ENCODE peak calls at places on chromosomes 7 and 10, in six cellular contexts. H is activated naive CD8-positive, alpha-beta T cell treated with anti-CD3 and anti-CD28 coated beads, Interleukin-2, amount 10 ng/mL, durations not matched to agents 7 days and 5 days; V is NCI-H1105 treated with DMSO at 0.1 percent for 48 hours; Q is H9; R is C1 segment of cervical spinal cord; D is T follicular helper cell. L is an unnamed sample.

GRCh38 chr10:93079663-93080349 is 6.1 kb downstream of the CYP26A1 start:
- DNase-seq in R (no peak), V (no peak), H (no peak), Q (no peak), D (no peak), L (no peak)

GRCh38 chr7:95847061-95847460 is 74.7 kb downstream of the DYNC1I1 start:
- DNase-seq in H (no peak), R (no peak), Q (no peak), D (no peak), V (no peak), L (no peak)

GRCh38 chr10:24382979-24383663 is 174.2 kb downstream of the KIAA1217 start:
- DNase-seq in H (no peak), R (no peak), Q (peak), D (no peak), V (no peak), L (no peak)

GRCh38 chr10:12907651-12908050 is 93.9 kb downstream of the CCDC3 start:
- DNase-seq in V (no peak), R (no peak), Q (no peak), D (no peak), H (no peak), L (no peak)

GRCh38 chr7:101506531-101506930 is 122.6 kb downstream of the MYL10 start:
- DNase-seq in Q (no peak), V (no peak), H (no peak), D (no peak), R (no peak), L (no peak)

GRCh38 chr7:24894670-24895221 is 85.2 kb downstream of the OSBPL3 start:
- DNase-seq in Q (peak), D (no peak), H (no peak), R (no peak), V (no peak), L (no peak)

GRCh38 chr10:34804306-34804705 is 10.8 kb downstream of the PARD3 start:
- DNase-seq in D (no peak), Q (no peak), R (no peak), V (no peak), H (no peak), L (no peak)

GRCh38 chr10:43658227-43658626 is 9.5 kb upstream of the ZNF32 start:
- DNase-seq in R (no peak), D (no peak), V (no peak), Q (no peak), H (no peak), L (no peak)

GRCh38 chr10:89476676-89477075 is 58.7 kb downstream of the SLC16A12 start:
- DNase-seq in R (no peak), V (no peak), H (no peak), D (no peak), Q (no peak), L (no peak)

GRCh38 chr10:24708081-24708480 is 15.6 kb downstream of the ARHGAP21 start:
- DNase-seq in R (no peak), D (no peak), H (no peak), Q (no peak), V (no peak), L (no peak)

GRCh38 chr7:92880212-92881090 is 44.1 kb upstream of the CDK6 start:
- DNase-seq in R (no peak), H (no peak), Q (peak), D (no peak), V (no peak), L (no peak)

GRCh38 chr10:104267721-104268690 is 978 bp upstream of the GSTO2 start:
- DNase-seq in R (no peak), H (no peak), Q (no peak), V (no peak), D (no peak), L (no peak)

GRCh38 chr10:23439920-23440875 is 1.3 kb downstream of the OTUD1 start:
- DNase-seq in V (peak), Q (peak), D (peak), H (peak), R (peak), L (peak)

GRCh38 chr10:98879486-98879885 is 356.2 kb downstream of the HPSE2 start:
- DNase-seq in D (no peak), V (no peak), R (no peak), Q (no peak), H (no peak), L (no peak)

GRCh38 chr7:24980695-24981543 is 941 bp upstream of the OSBPL3 start:
- DNase-seq in H (peak), R (no peak), Q (peak), V (no peak), D (peak), L (peak)

GRCh38 chr10:92929896-92930295 is 81.6 kb downstream of the EXOC6 start:
- DNase-seq in D (no peak), V (no peak), H (no peak), R (no peak), Q (no peak), L (no peak)

GRCh38 chr7:36199329-36199728 is 46.3 kb downstream of the EEPD1 start:
- DNase-seq in V (no peak), Q (no peak), D (no peak), R (no peak), H (no peak), L (no peak)

GRCh38 chr10:30438016-30438850 is 4.2 kb downstream of the MAP3K8 start:
- DNase-seq in D (no peak), Q (no peak), H (no peak), V (no peak), R (no peak), L (no peak)

GRCh38 chr10:70684374-70684773 is 12.1 kb downstream of the ADAMTS14 start:
- DNase-seq in Q (no peak), V (no peak), R (no peak), H (no peak), D (no peak), L (no peak)

L was measured in posterior cingulate gyrus.